ENCODE peak calls at places on chromosome 1, in ten cellular contexts. One of them, this sample, is unnamed.

GRCh38 chr1:75539230-75540116 is 71.4 kb downstream of the SLC44A5 start:
- DNase-seq in DND-41: no peak
- DNase-seq in neural progenitor cell: no peak
- DNase-seq in BE2C: no peak
- DNase-seq in astrocyte: peak
- DNase-seq in tibial nerve: no peak
- DNase-seq in bronchial epithelial cell: peak
- DNase-seq in trophoblast cell: no peak
- DNase-seq in lower leg skin: no peak
- DNase-seq in CD4-positive, CD25-positive, alpha-beta regulatory T cell: no peak
- DNase-seq in this sample: no peak

GRCh38 chr1:84689514-84690396 is 506 bp downstream of the SSX2IP start:
- DNase-seq in DND-41: no peak
- DNase-seq in neural progenitor cell: peak
- DNase-seq in BE2C: peak
- DNase-seq in astrocyte: peak
- DNase-seq in tibial nerve: peak
- DNase-seq in bronchial epithelial cell: peak
- DNase-seq in trophoblast cell: peak
- DNase-seq in lower leg skin: peak
- DNase-seq in CD4-positive, CD25-positive, alpha-beta regulatory T cell: no peak
- DNase-seq in this sample: no peak

GRCh38 chr1:225361176-225361575 is 66.7 kb downstream of the LBR start:
- DNase-seq in DND-41: no peak
- DNase-seq in neural progenitor cell: no peak
- DNase-seq in BE2C: no peak
- DNase-seq in astrocyte: no peak
- DNase-seq in tibial nerve: no peak
- DNase-seq in bronchial epithelial cell: no peak
- DNase-seq in trophoblast cell: no peak
- DNase-seq in lower leg skin: no peak
- DNase-seq in CD4-positive, CD25-positive, alpha-beta regulatory T cell: no peak
- DNase-seq in this sample: no peak

GRCh38 chr1:2472561-2473166 is 3.4 kb upstream of the PLCH2 start:
- DNase-seq in DND-41: no peak
- DNase-seq in neural progenitor cell: no peak
- DNase-seq in BE2C: no peak
- DNase-seq in astrocyte: no peak
- DNase-seq in tibial nerve: no peak
- DNase-seq in bronchial epithelial cell: no peak
- DNase-seq in trophoblast cell: no peak
- DNase-seq in lower leg skin: no peak
- DNase-seq in CD4-positive, CD25-positive, alpha-beta regulatory T cell: no peak
- DNase-seq in this sample: no peak

GRCh38 chr1:153866045-153866850 is 56.5 kb downstream of the GATAD2B start:
- DNase-seq in DND-41: no peak
- DNase-seq in neural progenitor cell: no peak
- DNase-seq in BE2C: peak
- DNase-seq in astrocyte: peak
- DNase-seq in tibial nerve: peak
- DNase-seq in bronchial epithelial cell: no peak
- DNase-seq in trophoblast cell: no peak
- DNase-seq in lower leg skin: no peak
- DNase-seq in CD4-positive, CD25-positive, alpha-beta regulatory T cell: no peak
- DNase-seq in this sample: no peak

GRCh38 chr1:26126321-26127084 is 14.9 kb downstream of the PDIK1L start:
- DNase-seq in DND-41: peak
- DNase-seq in neural progenitor cell: no peak
- DNase-seq in BE2C: no peak
- DNase-seq in astrocyte: peak
- DNase-seq in tibial nerve: no peak
- DNase-seq in bronchial epithelial cell: peak
- DNase-seq in trophoblast cell: peak
- DNase-seq in lower leg skin: no peak
- DNase-seq in CD4-positive, CD25-positive, alpha-beta regulatory T cell: peak
- DNase-seq in this sample: peak

GRCh38 chr1:47853059-47853458 is 144.1 kb downstream of the TRABD2B start:
- DNase-seq in DND-41: no peak
- DNase-seq in neural progenitor cell: no peak
- DNase-seq in BE2C: no peak
- DNase-seq in astrocyte: no peak
- DNase-seq in tibial nerve: no peak
- DNase-seq in bronchial epithelial cell: no peak
- DNase-seq in trophoblast cell: no peak
- DNase-seq in lower leg skin: peak
- DNase-seq in CD4-positive, CD25-positive, alpha-beta regulatory T cell: no peak
- DNase-seq in this sample: no peak

GRCh38 chr1:110581637-110582036 is 24.5 kb downstream of the KCNA2 start:
- DNase-seq in DND-41: no peak
- DNase-seq in neural progenitor cell: peak
- DNase-seq in BE2C: no peak
- DNase-seq in astrocyte: no peak
- DNase-seq in tibial nerve: no peak
- DNase-seq in bronchial epithelial cell: no peak
- DNase-seq in trophoblast cell: no peak
- DNase-seq in lower leg skin: peak
- DNase-seq in CD4-positive, CD25-positive, alpha-beta regulatory T cell: no peak
- DNase-seq in this sample: no peak

GRCh38 chr1:214854126-214854875 is 228.2 kb upstream of the KCNK2 start:
- DNase-seq in DND-41: no peak
- DNase-seq in neural progenitor cell: no peak
- DNase-seq in BE2C: no peak
- DNase-seq in astrocyte: peak
- DNase-seq in tibial nerve: no peak
- DNase-seq in bronchial epithelial cell: no peak
- DNase-seq in trophoblast cell: no peak
- DNase-seq in lower leg skin: no peak
- DNase-seq in CD4-positive, CD25-positive, alpha-beta regulatory T cell: no peak
- DNase-seq in this sample: no peak

GRCh38 chr1:16464917-16465625 is 24.5 kb downstream of the NECAP2 start:
- DNase-seq in DND-41: no peak
- DNase-seq in neural progenitor cell: no peak
- DNase-seq in BE2C: no peak
- DNase-seq in astrocyte: peak
- DNase-seq in tibial nerve: no peak
- DNase-seq in bronchial epithelial cell: no peak
- DNase-seq in trophoblast cell: peak
- DNase-seq in lower leg skin: no peak
- DNase-seq in CD4-positive, CD25-positive, alpha-beta regulatory T cell: no peak
- DNase-seq in this sample: no peak

GRCh38 chr1:15430787-15431570 is 7.3 kb upstream of the CTRC start:
- DNase-seq in DND-41: peak
- DNase-seq in neural progenitor cell: peak
- DNase-seq in BE2C: peak
- DNase-seq in astrocyte: no peak
- DNase-seq in tibial nerve: peak
- DNase-seq in bronchial epithelial cell: peak
- DNase-seq in trophoblast cell: peak
- DNase-seq in lower leg skin: peak
- DNase-seq in CD4-positive, CD25-positive, alpha-beta regulatory T cell: peak
- DNase-seq in this sample: peak

GRCh38 chr1:40057310-40058030 is 16.9 kb downstream of the CAP1 start:
- DNase-seq in DND-41: no peak
- DNase-seq in neural progenitor cell: no peak
- DNase-seq in BE2C: no peak
- DNase-seq in astrocyte: no peak
- DNase-seq in tibial nerve: no peak
- DNase-seq in bronchial epithelial cell: no peak
- DNase-seq in trophoblast cell: no peak
- DNase-seq in lower leg skin: no peak
- DNase-seq in CD4-positive, CD25-positive, alpha-beta regulatory T cell: no peak
- DNase-seq in this sample: no peak

GRCh38 chr1:167708940-167709389 is 12.8 kb upstream of the MPZL1 start:
- DNase-seq in DND-41: no peak
- DNase-seq in neural progenitor cell: no peak
- DNase-seq in BE2C: no peak
- DNase-seq in astrocyte: no peak
- DNase-seq in tibial nerve: no peak
- DNase-seq in bronchial epithelial cell: no peak
- DNase-seq in trophoblast cell: no peak
- DNase-seq in lower leg skin: no peak
- DNase-seq in CD4-positive, CD25-positive, alpha-beta regulatory T cell: no peak
- DNase-seq in this sample: no peak

DNA sequence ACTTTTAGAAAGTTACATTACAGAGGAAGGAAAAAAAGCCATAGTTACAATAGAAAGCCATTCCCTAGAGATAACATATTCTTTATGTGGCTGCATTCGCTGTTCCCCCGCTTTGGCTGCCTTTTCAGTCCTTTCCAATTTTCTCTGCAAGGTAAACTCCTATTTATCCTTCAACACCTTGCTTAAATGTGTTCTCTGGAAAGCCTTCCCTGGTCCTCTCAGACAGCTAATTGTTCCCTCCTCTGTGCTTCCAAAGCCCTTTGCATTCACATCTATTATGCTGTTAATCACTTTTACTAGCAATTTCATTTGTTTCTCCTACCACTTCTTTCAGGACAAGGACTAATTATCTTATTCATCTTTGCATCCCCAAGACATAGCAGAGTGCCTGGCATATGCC is 1.6 kb downstream of the PHC2 start:
- DNase-seq in DND-41: no peak
- DNase-seq in neural progenitor cell: peak
- DNase-seq in BE2C: no peak
- DNase-seq in astrocyte: no peak
- DNase-seq in tibial nerve: no peak
- DNase-seq in bronchial epithelial cell: no peak
- DNase-seq in trophoblast cell: no peak
- DNase-seq in lower leg skin: no peak
- DNase-seq in CD4-positive, CD25-positive, alpha-beta regulatory T cell: no peak
- DNase-seq in this sample: no peak
- H3K4me3 ChIP-seq in DND-41: no peak
- H3K4me3 ChIP-seq in neural progenitor cell: peak
- H3K4me3 ChIP-seq in BE2C: no peak
- H3K4me3 ChIP-seq in astrocyte: peak
- H3K4me3 ChIP-seq in tibial nerve: no peak
- H3K4me3 ChIP-seq in bronchial epithelial cell: peak
- H3K4me3 ChIP-seq in trophoblast cell: no peak
- H3K4me3 ChIP-seq in lower leg skin: no peak
- H3K4me3 ChIP-seq in CD4-positive, CD25-positive, alpha-beta regulatory T cell: no peak
- H3K4me3 ChIP-seq in this sample: no peak

GRCh38 chr1:160637065-160637464 is 9.8 kb downstream of the SLAMF1 start:
- DNase-seq in DND-41: no peak
- DNase-seq in neural progenitor cell: no peak
- DNase-seq in BE2C: no peak
- DNase-seq in astrocyte: no peak
- DNase-seq in tibial nerve: no peak
- DNase-seq in bronchial epithelial cell: no peak
- DNase-seq in trophoblast cell: peak
- DNase-seq in lower leg skin: no peak
- DNase-seq in CD4-positive, CD25-positive, alpha-beta regulatory T cell: no peak
- DNase-seq in this sample: no peak
- H3K4me3 ChIP-seq in DND-41: no peak
- H3K4me3 ChIP-seq in neural progenitor cell: no peak
- H3K4me3 ChIP-seq in BE2C: no peak
- H3K4me3 ChIP-seq in astrocyte: no peak
- H3K4me3 ChIP-seq in tibial nerve: no peak
- H3K4me3 ChIP-seq in bronchial epithelial cell: no peak
- H3K4me3 ChIP-seq in trophoblast cell: no peak
- H3K4me3 ChIP-seq in lower leg skin: no peak
- H3K4me3 ChIP-seq in CD4-positive, CD25-positive, alpha-beta regulatory T cell: peak
- H3K4me3 ChIP-seq in this sample: no peak

GRCh38 chr1:9410737-9411297 is 118.1 kb downstream of the SPSB1 start:
- DNase-seq in DND-41: peak
- DNase-seq in neural progenitor cell: peak
- DNase-seq in BE2C: no peak
- DNase-seq in astrocyte: peak
- DNase-seq in tibial nerve: peak
- DNase-seq in bronchial epithelial cell: no peak
- DNase-seq in trophoblast cell: peak
- DNase-seq in lower leg skin: no peak
- DNase-seq in CD4-positive, CD25-positive, alpha-beta regulatory T cell: peak
- DNase-seq in this sample: peak

GRCh38 chr1:9413143-9413876 is 120.6 kb downstream of the SPSB1 start:
- DNase-seq in DND-41: peak
- DNase-seq in neural progenitor cell: peak
- DNase-seq in BE2C: no peak
- DNase-seq in astrocyte: peak
- DNase-seq in tibial nerve: no peak
- DNase-seq in bronchial epithelial cell: peak
- DNase-seq in trophoblast cell: peak
- DNase-seq in lower leg skin: peak
- DNase-seq in CD4-positive, CD25-positive, alpha-beta regulatory T cell: peak
- DNase-seq in this sample: peak

GRCh38 chr1:9416918-9417500 is 122.3 kb upstream of the SLC25A33 start:
- DNase-seq in DND-41: no peak
- DNase-seq in neural progenitor cell: no peak
- DNase-seq in BE2C: no peak
- DNase-seq in astrocyte: no peak
- DNase-seq in tibial nerve: no peak
- DNase-seq in bronchial epithelial cell: no peak
- DNase-seq in trophoblast cell: no peak
- DNase-seq in lower leg skin: no peak
- DNase-seq in CD4-positive, CD25-positive, alpha-beta regulatory T cell: no peak
- DNase-seq in this sample: no peak

GRCh38 chr1:9416506-9416905 is 122.8 kb upstream of the SLC25A33 start:
- DNase-seq in DND-41: peak
- DNase-seq in neural progenitor cell: no peak
- DNase-seq in BE2C: no peak
- DNase-seq in astrocyte: no peak
- DNase-seq in tibial nerve: no peak
- DNase-seq in bronchial epithelial cell: no peak
- DNase-seq in trophoblast cell: no peak
- DNase-seq in lower leg skin: no peak
- DNase-seq in CD4-positive, CD25-positive, alpha-beta regulatory T cell: no peak
- DNase-seq in this sample: no peak

GRCh38 chr1:9413877-9414213 is 121.2 kb downstream of the SPSB1 start:
- DNase-seq in DND-41: no peak
- DNase-seq in neural progenitor cell: no peak
- DNase-seq in BE2C: no peak
- DNase-seq in astrocyte: peak
- DNase-seq in tibial nerve: peak
- DNase-seq in bronchial epithelial cell: no peak
- DNase-seq in trophoblast cell: peak
- DNase-seq in lower leg skin: no peak
- DNase-seq in CD4-positive, CD25-positive, alpha-beta regulatory T cell: no peak
- DNase-seq in this sample: no peak
- H3K4me3 ChIP-seq in DND-41: no peak
- H3K4me3 ChIP-seq in neural progenitor cell: no peak
- H3K4me3 ChIP-seq in BE2C: no peak
- H3K4me3 ChIP-seq in astrocyte: peak
- H3K4me3 ChIP-seq in tibial nerve: no peak
- H3K4me3 ChIP-seq in bronchial epithelial cell: no peak
- H3K4me3 ChIP-seq in trophoblast cell: no peak
- H3K4me3 ChIP-seq in lower leg skin: no peak
- H3K4me3 ChIP-seq in CD4-positive, CD25-positive, alpha-beta regulatory T cell: peak
- H3K4me3 ChIP-seq in this sample: peak

DNA sequence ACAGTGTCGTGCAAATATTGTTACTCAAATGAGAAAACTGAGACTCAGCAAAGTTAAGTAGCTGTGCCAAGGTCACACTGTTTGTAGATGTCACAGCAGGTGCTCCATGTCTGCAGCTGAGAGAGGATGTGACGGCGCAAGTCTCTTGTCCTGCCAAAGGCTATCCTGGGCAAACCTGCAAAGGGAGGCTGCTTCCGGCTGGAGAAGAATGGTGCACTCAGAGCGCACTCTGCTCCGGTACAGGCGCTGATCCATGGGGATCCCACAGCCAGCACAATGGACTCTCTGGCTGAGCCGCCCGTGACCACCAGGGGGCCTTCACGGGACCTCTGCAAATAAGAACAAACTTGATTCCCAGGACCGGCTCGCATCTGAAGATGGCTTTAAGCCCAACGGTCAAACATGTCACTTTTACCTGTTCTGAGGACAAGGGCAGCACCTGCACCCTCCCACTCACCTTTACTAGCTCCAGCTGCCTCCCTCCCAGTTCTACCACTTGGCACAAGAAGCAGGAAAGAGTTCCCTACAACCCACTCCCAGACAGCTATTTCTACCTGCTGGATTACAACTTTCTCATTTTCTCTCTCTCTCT is 21.9 kb downstream of the RD3 start:
- DNase-seq in DND-41: peak
- DNase-seq in neural progenitor cell: peak
- DNase-seq in BE2C: peak
- DNase-seq in astrocyte: peak
- DNase-seq in tibial nerve: peak
- DNase-seq in bronchial epithelial cell: peak
- DNase-seq in trophoblast cell: peak
- DNase-seq in lower leg skin: peak
- DNase-seq in CD4-positive, CD25-positive, alpha-beta regulatory T cell: no peak
- DNase-seq in this sample: peak
- H3K4me3 ChIP-seq in DND-41: no peak
- H3K4me3 ChIP-seq in neural progenitor cell: no peak
- H3K4me3 ChIP-seq in BE2C: peak
- H3K4me3 ChIP-seq in astrocyte: no peak
- H3K4me3 ChIP-seq in tibial nerve: no peak
- H3K4me3 ChIP-seq in bronchial epithelial cell: no peak
- H3K4me3 ChIP-seq in trophoblast cell: no peak
- H3K4me3 ChIP-seq in lower leg skin: no peak
- H3K4me3 ChIP-seq in CD4-positive, CD25-positive, alpha-beta regulatory T cell: no peak
- H3K4me3 ChIP-seq in this sample: no peak

This sample was measured in Jurkat, Clone E6-1.